ENCODE peak calls at places on chromosomes 5 and 9, in eight cellular contexts. L is T follicular helper cell; R is CD4-positive, alpha-beta T cell; O is stimulated activated CD4-positive, alpha-beta T cell treated with anti-CD3 and anti-CD28 coated beads, Interleukin-12 subunit alpha, Interleukin-12 subunit beta, amount 100 ng/mL, for 24 hours; D is H54; Y is kidney glomerular epithelial cell; C is dermis microvascular lymphatic vessel endothelial cell; P is effector memory CD8-positive, alpha-beta T cell. S is an unnamed sample.
A peak's percentile ranks its signal among the peaks of the same experiment; 100 is the strongest.

GRCh38 chr9:129497064-129497836 is 123.7 kb downstream of the C9orf50 start:
- DNase-seq in R (no peak), L (no peak), Y (peak; percentile 73), C (no peak), O (no peak), D (no peak), P (no peak), S (peak; percentile 31)

GRCh38 chr5:172172912-172173591 is 15.0 kb downstream of the STK10 start:
- DNase-seq in P (no peak), C (no peak), O (no peak), R (no peak), L (no peak), D (no peak), Y (no peak), S (no peak)

GRCh38 chr5:80276186-80276585 is 20.3 kb upstream of the SERINC5 start:
- DNase-seq in Y (no peak), R (no peak), D (no peak), L (no peak), C (no peak), O (no peak), P (no peak), S (no peak)

GRCh38 chr5:88845081-88845697 is 37.8 kb downstream of the MEF2C start:
- DNase-seq in P (no peak), R (no peak), D (no peak), O (no peak), C (no peak), L (no peak), Y (no peak), S (no peak)

GRCh38 chr9:37342895-37343294 is 79.6 kb upstream of the GRHPR start:
- DNase-seq in O (no peak), P (no peak), Y (no peak), C (no peak), R (no peak), D (no peak), L (no peak), S (no peak)

GRCh38 chr5:138569759-138570158 is 5.4 kb downstream of the HSPA9 start:
- DNase-seq in Y (peak; percentile 20), O (no peak), L (no peak), D (no peak), P (no peak), R (no peak), C (no peak), S (no peak)

GRCh38 chr5:169139381-169140125 is 161.4 kb downstream of the SLIT3 start:
- DNase-seq in R (no peak), O (no peak), D (no peak), Y (peak; percentile 7), C (no peak), P (no peak), L (no peak), S (peak; percentile 82)

GRCh38 chr5:28397502-28397941 is 1359.1 kb upstream of the CDH9 start:
- DNase-seq in P (no peak), O (no peak), C (no peak), Y (peak; percentile 99), L (no peak), R (no peak), D (no peak), S (no peak)

GRCh38 chr9:35273591-35273990 is 111.8 kb downstream of the UNC13B start:
- DNase-seq in D (no peak), O (no peak), Y (no peak), C (no peak), R (no peak), L (no peak), P (no peak), S (no peak)